ENCODE peak calls at places on chromosomes 7 and 10, in seven cellular contexts. F, N, Z, H, Y, W and B are unnamed samples. For H3K4me1, the result is how much of the 10 kb centered on the place peaks cover.

GRCh38 chr7:139734395-139734794 is 43.4 kb downstream of the HIPK2 start:
- DNase-seq in F (peak), N (no peak), Z (no peak), H (peak), Y (no peak), W (peak), B (peak)

GRCh38 chr7:17046666-17047065 is 164.9 kb upstream of the AGR3 start:
- DNase-seq in F (no peak), N (no peak), Z (no peak), H (peak), Y (no peak), W (peak), B (no peak)

GRCh38 chr7:45189151-45189970 is 31.8 kb downstream of the RAMP3 start:
- DNase-seq in F (no peak), N (no peak), Z (no peak), H (no peak), Y (no peak), W (no peak), B (no peak)

GRCh38 chr10:110498982-110499795 is 1.5 kb downstream of the DUSP5 start:
- DNase-seq in F (peak), N (peak), Z (peak), H (peak), Y (peak), W (peak), B (no peak)

GRCh38 chr10:3719024-3719843 is 65.8 kb downstream of the KLF6 start:
- DNase-seq in F (no peak), N (no peak), Z (no peak), H (no peak), Y (no peak), W (no peak), B (no peak)

GRCh38 chr10:30151581-30152389 is 92.4 kb upstream of the JCAD start:
- DNase-seq in F (peak), N (peak), Z (no peak), H (peak), Y (no peak), W (peak), B (peak)

GRCh38 chr7:128904381-128905197 is 5.9 kb downstream of the KCP start:
- DNase-seq in F (peak), N (peak), Z (peak), H (peak), Y (peak), W (peak), B (no peak)

GRCh38 chr10:133455611-133456031 is 1.9 kb downstream of the SCART1 start:
- DNase-seq in F (no peak), N (no peak), Z (no peak), H (no peak), Y (no peak), W (no peak), B (no peak)

GRCh38 chr7:37342665-37343471 is 105.8 kb downstream of the ELMO1 start:
- DNase-seq in F (no peak), N (no peak), Z (no peak), H (no peak), Y (peak), W (no peak), B (no peak)

GRCh38 chr7:78018541-78019456 is 220.2 kb downstream of the PHTF2 start:
- DNase-seq in F (peak), N (peak), Z (peak), H (peak), Y (no peak), W (peak), B (no peak)

GRCh38 chr7:73560035-73560835 is 2.7 kb upstream of the BCL7B start:
- DNase-seq in F (peak), N (no peak), Z (no peak), H (peak), Y (peak), W (peak), B (no peak)

GRCh38 chr7:114548576-114548975 is 134.0 kb downstream of the FOXP2 start:
- DNase-seq in F (no peak), N (no peak), Z (no peak), H (peak), Y (no peak), W (peak), B (no peak)

GRCh38 chr10:44978570-44979280 is at the start of gene DEPP1:
- DNase-seq in F (peak), N (peak), Z (peak), H (peak), Y (peak), W (peak), B (peak)

GRCh38 chr7:81470084-81470723 is 299.6 kb downstream of the HGF start:
- DNase-seq in F (peak), N (peak), Z (peak), H (peak), Y (peak), W (peak), B (peak)

GRCh38 chr10:101772017-101772894 is 3.7 kb downstream of the FGF8 start:
- DNase-seq in F (no peak), N (no peak), Z (no peak), H (no peak), Y (no peak), W (no peak), B (no peak)

GRCh38 chr10:30387646-30388243 is 38.7 kb upstream of the MTPAP start:
- DNase-seq in F (peak), N (no peak), Z (no peak), H (peak), Y (no peak), W (no peak), B (no peak)

GRCh38 chr10:43350686-43351085 is 20.8 kb upstream of the FXYD4 start:
- DNase-seq in F (no peak), N (no peak), Z (no peak), H (no peak), Y (no peak), W (no peak), B (no peak)

GRCh38 chr10:79238606-79239005 is 108.7 kb upstream of the PPIF start:
- DNase-seq in F (no peak), N (no peak), Z (no peak), H (peak), Y (no peak), W (peak), B (no peak)

GRCh38 chr10:102735065-102735562 is 8.6 kb upstream of the WBP1L start:
- DNase-seq in F (no peak), N (peak), Z (peak), H (peak), Y (no peak), W (no peak), B (no peak)

GRCh38 chr7:43834463-43835251 is 34.7 kb downstream of the MRPS24 start:
- DNase-seq in F (peak), N (no peak), Z (no peak), H (peak), Y (peak), W (peak), B (no peak)

GRCh38 chr10:69801094-69801433 is 642 bp upstream of the COL13A1 start:
- DNase-seq in F (peak), N (peak), Z (peak), H (peak), Y (peak), W (peak), B (peak)

GRCh38 chr10:69576334-69577011 is 3.3 kb upstream of the NEUROG3 start:
- DNase-seq in F (no peak), N (peak), Z (peak), H (peak), Y (no peak), W (no peak), B (no peak)

GRCh38 chr7:143974457-143974856 is 19.8 kb downstream of the OR2F1 start:
- DNase-seq in F (peak), N (no peak), Z (no peak), H (peak), Y (no peak), W (no peak), B (no peak)

DNA sequence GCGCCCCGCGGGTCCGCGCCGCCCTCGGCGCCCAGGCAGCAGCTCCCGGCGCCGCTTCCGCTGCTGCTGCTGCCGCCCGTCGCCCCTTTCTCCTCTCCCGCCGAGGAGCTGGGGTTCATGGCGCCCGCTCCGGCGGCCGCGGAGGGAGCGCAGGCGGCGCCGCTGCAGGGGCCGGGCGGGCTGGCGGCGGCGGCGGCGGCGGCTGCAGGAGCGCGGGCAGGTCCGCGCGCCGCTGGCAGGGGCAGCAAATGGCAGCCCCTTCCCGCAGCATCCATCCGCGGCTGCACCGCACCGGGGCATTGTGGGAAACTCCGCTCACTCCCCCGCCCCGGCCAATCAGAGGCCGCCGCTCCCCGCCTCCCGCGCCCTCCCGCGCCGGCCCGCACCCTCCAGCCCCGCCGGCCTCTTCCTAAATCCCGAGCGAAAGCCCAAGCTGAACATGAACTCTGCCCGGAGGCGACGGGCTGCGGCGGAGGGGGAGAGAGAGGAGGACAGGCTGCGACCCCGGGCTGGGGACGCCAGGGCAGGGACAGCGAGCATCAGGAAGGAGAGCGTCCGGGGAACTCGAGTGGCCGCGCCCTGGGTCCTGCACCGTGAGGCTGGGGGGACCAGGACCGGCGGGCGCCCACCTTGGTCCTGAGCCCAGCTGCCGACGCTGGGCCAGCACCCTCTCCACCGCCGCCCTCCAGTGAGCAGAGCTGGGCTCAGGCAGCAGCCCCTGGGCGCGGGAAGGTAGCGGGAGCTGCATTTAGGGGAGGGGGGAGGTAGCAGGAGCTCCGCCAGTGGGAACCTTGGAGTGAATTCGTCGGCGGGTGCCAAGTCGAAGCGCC is at the start of gene DGKI:
- DNase-seq in F (no peak), N (peak), Z (peak), H (peak), Y (no peak), W (no peak), B (no peak)
- TF ChIP-seq EZH2 in F (no peak), N (no peak), Z (peak), H (no peak), Y (no peak), W (no peak), B (peak)

DNA sequence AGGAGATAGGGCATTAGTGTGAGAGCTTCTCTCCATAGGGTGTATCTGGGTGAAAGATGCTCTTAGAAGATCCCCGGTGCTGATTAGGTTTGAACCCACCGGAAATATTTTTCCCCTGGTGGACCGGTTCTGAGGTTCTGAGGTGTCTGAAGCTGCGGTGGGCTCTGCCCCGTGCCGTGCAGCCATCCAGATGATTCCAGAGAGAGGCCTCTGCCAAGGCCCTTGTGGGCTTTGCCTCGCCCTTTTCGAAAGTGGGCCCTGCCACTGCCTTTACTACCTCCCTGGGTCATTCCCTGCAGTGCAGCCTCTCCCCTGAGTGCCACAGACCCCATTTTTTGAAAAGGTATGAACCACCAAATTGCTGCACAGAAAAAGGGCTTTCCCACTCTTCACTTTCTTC is 2.8 kb downstream of the GIMAP8 start:
- DNase-seq in F (no peak), N (no peak), Z (no peak), H (no peak), Y (no peak), W (no peak), B (no peak)
- H3K4me1 ChIP-seq in F (under half), N (under half), Z (under half), H (under half), Y (under half), W (under half), B (under half)

DNA sequence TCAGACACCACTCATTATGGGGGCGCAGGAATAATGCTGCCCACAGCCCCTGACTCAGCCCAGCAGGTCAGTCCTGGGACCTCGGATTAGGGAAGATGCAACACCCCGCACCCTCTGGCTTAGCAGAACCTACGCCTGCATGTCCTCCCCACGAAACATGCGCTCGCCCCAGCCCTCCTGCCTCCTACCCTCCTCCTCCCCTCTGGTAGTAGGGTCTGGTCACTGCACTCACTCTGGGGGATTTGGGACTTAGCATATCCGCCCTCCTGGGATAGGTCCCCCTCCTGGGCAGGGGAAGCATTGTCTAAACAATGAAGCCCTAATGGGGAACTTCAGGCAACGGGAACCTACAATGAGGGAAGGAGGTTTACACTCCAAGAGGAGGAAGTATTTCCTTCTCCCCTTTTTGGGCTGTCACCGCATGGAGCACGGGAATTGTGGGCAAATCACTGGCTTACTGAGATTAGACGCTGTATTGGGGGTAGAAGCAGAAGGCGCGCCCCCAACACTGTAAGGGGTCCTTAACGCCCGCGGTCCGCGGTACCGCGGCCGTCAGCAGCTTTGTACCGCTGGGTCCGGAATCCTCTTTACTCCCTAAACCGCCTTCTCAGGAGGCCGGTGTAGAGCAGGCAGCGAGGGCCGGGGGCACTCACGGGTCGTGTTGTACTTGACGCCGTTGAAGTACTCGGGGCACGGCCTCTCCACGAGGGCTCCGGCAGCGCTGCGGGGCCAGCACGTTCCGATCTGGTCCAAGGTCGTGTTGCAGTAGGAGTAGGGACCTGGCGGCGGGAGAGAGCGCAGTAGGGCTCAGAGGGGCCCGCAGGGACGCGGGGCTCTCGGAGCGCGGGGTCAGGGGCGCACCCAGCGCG is 760 bp downstream of the CRHR2 start:
- DNase-seq in F (no peak), N (peak), Z (peak), H (peak), Y (no peak), W (no peak), B (no peak)
- TF ChIP-seq EZH2 in F (no peak), N (peak), Z (no peak), H (peak), Y (no peak), W (peak), B (peak)

GRCh38 chr7:142519077-142519789 is 230.0 kb upstream of the PRSS1 start:
- DNase-seq in F (no peak), N (peak), Z (no peak), H (peak), Y (peak), W (peak), B (no peak)
- H3K4me1 ChIP-seq in F (under half), N (under half), Z (under half), H (under half), Y (under half), W (under half), B (under half)

GRCh38 chr7:1603346-1604211 is 33.7 kb upstream of the PSMG3 start:
- DNase-seq in F (no peak), N (no peak), Z (no peak), H (no peak), Y (no peak), W (no peak), B (no peak)
- TF ChIP-seq EZH2 in F (no peak), N (no peak), Z (no peak), H (no peak), Y (no peak), W (no peak), B (no peak)

DNA sequence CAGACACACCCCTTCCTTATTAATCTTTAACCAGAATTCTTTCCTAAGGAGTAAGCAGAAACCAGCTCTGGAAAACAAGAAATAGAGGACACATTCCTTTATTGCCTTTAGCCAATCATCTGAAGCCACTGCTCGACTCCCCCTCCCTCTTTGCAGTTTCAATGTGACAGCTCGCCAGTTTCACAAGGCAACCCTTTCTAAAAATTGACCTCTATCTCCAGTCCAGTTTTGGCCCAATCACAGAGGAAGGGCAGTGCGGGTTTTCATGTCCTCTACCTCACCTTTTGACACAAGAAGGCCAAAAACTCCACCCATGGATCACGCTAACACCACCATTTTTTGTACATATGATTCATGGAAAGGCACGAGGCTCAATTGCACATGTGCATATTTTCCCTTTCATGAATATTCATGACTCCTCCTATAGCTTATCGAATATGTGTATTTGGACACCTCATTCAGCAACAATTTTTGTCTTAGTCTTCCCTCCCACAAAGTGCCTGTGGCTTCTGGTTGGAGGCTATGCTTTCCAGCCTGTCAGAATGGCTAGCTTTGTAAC is 24.3 kb downstream of the IFIT3 start:
- DNase-seq in F (peak), N (no peak), Z (no peak), H (peak), Y (peak), W (peak), B (peak)
- H3K4me1 ChIP-seq in F (under half), N (half or more), Z (under half), H (under half), Y (under half), W (under half), B (under half)

GRCh38 chr7:69597278-69598076 is 798 bp upstream of the AUTS2 start:
- DNase-seq in F (no peak), N (peak), Z (peak), H (peak), Y (no peak), W (peak), B (no peak)
- TF ChIP-seq EZH2 in F (no peak), N (peak), Z (peak), H (no peak), Y (no peak), W (no peak), B (peak)

GRCh38 chr10:118741994-118742393 is 12.8 kb downstream of the CACUL1 start:
- DNase-seq in F (peak), N (no peak), Z (no peak), H (no peak), Y (no peak), W (no peak), B (peak)
- H3K4me1 ChIP-seq in F (under half), N (under half), Z (under half), H (under half), Y (under half), W (under half), B (under half)